ENCODE peak calls at places on chromosomes 7 and 10, in eight cellular contexts. W, F, K, Z, A, G, O and D are unnamed samples.

GRCh38 chr7:16420329-16420648 is 1.0 kb downstream of the CRPPA start:
- DNase-seq in W (no peak), F (no peak), K (no peak), Z (no peak), A (no peak), G (no peak), O (no peak), D (no peak)

GRCh38 chr7:116277070-116277469 is 66.7 kb downstream of the TES start:
- DNase-seq in W (no peak), F (no peak), K (no peak), Z (no peak), A (peak), G (no peak), O (no peak), D (no peak)

GRCh38 chr7:17233643-17234397 is 64.6 kb upstream of the AHR start:
- DNase-seq in W (no peak), F (no peak), K (no peak), Z (no peak), A (no peak), G (no peak), O (no peak), D (no peak)

GRCh38 chr7:21368317-21368716 is 59.6 kb upstream of the SP4 start:
- DNase-seq in W (no peak), F (no peak), K (no peak), Z (no peak), A (no peak), G (no peak), O (no peak), D (no peak)

GRCh38 chr7:40507166-40507565 is 372.4 kb downstream of the SUGCT start:
- DNase-seq in W (no peak), F (no peak), K (no peak), Z (no peak), A (no peak), G (no peak), O (no peak), D (no peak)

GRCh38 chr7:7956531-7957221 is 11.9 kb upstream of the GLCCI1 start:
- DNase-seq in W (no peak), F (peak), K (no peak), Z (no peak), A (no peak), G (no peak), O (no peak), D (no peak)

GRCh38 chr7:26399747-26400146 is 108.1 kb downstream of the SNX10 start:
- DNase-seq in W (no peak), F (no peak), K (no peak), Z (no peak), A (no peak), G (no peak), O (no peak), D (no peak)

GRCh38 chr10:98134431-98135221 is at the start of gene R3HCC1L:
- DNase-seq in W (peak), F (peak), K (peak), Z (peak), A (peak), G (peak), O (peak), D (peak)

GRCh38 chr7:55690-56248 is 136.6 kb upstream of the FAM20C start:
- DNase-seq in W (no peak), F (no peak), K (no peak), Z (no peak), A (no peak), G (no peak), O (no peak), D (no peak)

GRCh38 chr10:123570898-123571515 is 95.1 kb upstream of the GPR26 start:
- DNase-seq in W (no peak), F (no peak), K (no peak), Z (no peak), A (no peak), G (no peak), O (no peak), D (no peak)

GRCh38 chr7:151381333-151382078 is 28.3 kb downstream of the WDR86 start:
- DNase-seq in W (no peak), F (no peak), K (no peak), Z (no peak), A (peak), G (no peak), O (no peak), D (no peak)

GRCh38 chr10:504131-504611 is 185.3 kb downstream of the DIP2C start:
- DNase-seq in W (no peak), F (no peak), K (no peak), Z (no peak), A (no peak), G (peak), O (no peak), D (no peak)

GRCh38 chr7:14604606-14605005 is 297.9 kb downstream of the DGKB start:
- DNase-seq in W (no peak), F (peak), K (no peak), Z (no peak), A (no peak), G (no peak), O (no peak), D (no peak)

DNA sequence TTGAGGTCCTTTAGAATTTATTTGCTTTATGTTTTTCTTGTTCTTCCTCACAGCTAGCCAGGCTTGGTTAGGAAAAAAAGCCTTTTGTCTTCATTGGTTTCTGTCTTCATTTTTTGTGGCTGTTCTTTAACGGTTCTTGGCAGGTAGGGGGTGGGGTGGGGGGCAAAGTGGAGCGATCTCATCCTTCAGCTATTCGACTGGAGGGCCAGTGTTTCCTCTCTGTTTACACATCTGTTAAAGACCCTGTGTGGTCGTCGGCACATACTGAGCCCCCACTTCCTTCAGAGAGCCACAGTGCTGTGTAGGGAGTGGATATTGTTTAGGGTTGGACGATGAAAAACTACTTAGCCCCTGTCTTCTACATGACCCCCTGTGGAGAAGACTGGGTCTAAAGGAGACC is 28.9 kb downstream of the PRPF18 start:
- DNase-seq in W (no peak), F (no peak), K (no peak), Z (no peak), A (no peak), G (no peak), O (no peak), D (no peak)
- H3K27ac ChIP-seq in W (no peak), F (peak), K (peak), Z (no peak), A (no peak), G (no peak), O (no peak), D (no peak)

GRCh38 chr10:77533156-77533886 is 104.3 kb downstream of the KCNMA1 start:
- DNase-seq in W (no peak), F (no peak), K (no peak), Z (no peak), A (no peak), G (no peak), O (no peak), D (no peak)
- H3K27ac ChIP-seq in W (peak), F (no peak), K (peak), Z (no peak), A (no peak), G (no peak), O (peak), D (no peak)

DNA sequence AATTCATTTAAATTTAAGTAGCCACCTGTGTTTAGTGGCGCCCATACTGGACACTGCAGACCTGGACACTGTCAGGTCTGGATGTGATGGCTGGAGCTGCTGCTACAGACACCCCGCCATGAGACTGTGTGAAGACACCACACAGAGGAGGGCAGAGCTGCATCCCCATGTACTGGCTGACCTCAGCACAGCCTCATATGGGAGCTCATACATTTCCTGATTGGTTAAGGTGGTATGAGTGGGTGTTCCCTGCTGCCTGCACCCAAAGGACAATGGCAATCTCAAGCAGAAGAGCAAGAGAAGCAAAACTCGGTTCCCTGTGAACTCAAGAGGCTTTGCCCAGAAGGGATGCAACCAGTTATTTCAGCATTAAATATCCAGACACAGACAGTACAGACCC is 60.0 kb downstream of the DLG5 start:
- DNase-seq in W (no peak), F (no peak), K (no peak), Z (no peak), A (no peak), G (no peak), O (no peak), D (no peak)
- H3K27ac ChIP-seq in W (no peak), F (no peak), K (no peak), Z (no peak), A (no peak), G (no peak), O (peak), D (no peak)

GRCh38 chr7:123499211-123499968 is 35.0 kb downstream of the IQUB start:
- DNase-seq in W (no peak), F (no peak), K (no peak), Z (no peak), A (no peak), G (no peak), O (no peak), D (no peak)

GRCh38 chr7:123502216-123502615 is 32.2 kb downstream of the IQUB start:
- DNase-seq in W (no peak), F (no peak), K (no peak), Z (no peak), A (no peak), G (no peak), O (no peak), D (no peak)

GRCh38 chr7:123500878-123501489 is 33.4 kb downstream of the IQUB start:
- DNase-seq in W (no peak), F (no peak), K (no peak), Z (no peak), A (no peak), G (no peak), O (no peak), D (no peak)

DNA sequence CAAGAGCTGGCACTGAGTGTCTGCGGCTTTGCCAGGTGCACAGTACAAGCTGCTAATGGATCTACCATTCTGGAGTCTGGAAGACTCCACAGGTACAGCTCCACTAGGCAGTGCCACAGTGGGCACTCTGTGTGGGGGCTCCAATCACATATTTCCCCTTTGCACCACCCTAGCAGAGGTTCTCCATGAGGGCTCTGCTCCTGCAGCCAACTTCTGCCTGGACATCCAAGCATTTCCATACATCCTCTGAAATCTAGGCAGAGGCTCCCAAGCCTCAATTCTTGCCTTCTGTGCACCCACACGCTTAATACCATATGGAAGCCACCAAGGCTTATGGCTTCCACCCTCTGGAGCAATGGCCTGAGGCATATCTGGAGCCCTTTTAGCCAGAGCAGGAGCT is 29.2 kb downstream of the IQUB start:
- DNase-seq in W (no peak), F (no peak), K (no peak), Z (no peak), A (no peak), G (no peak), O (no peak), D (no peak)
- H3K27ac ChIP-seq in W (no peak), F (no peak), K (no peak), Z (no peak), A (no peak), G (no peak), O (no peak), D (no peak)